ENCODE peak calls at places on chromosomes 12 and 14, in seven cellular contexts. One of them, this sample, is unnamed.

GRCh38 chr14:37992489-37992888 is 215.2 kb upstream of the SSTR1 start:
- DNase-seq in H1: no peak
- DNase-seq in neuronal stem cell: no peak
- DNase-seq in H9: no peak
- DNase-seq in trophoblast cell: no peak
- DNase-seq in IMR-90: no peak
- DNase-seq in mesendoderm: no peak
- DNase-seq in this sample: no peak

GRCh38 chr12:15856097-15856982 is 25.8 kb upstream of the STRAP start:
- DNase-seq in H1: no peak
- DNase-seq in neuronal stem cell: peak; percentile 56
- DNase-seq in H9: no peak
- DNase-seq in trophoblast cell: peak; percentile 88
- DNase-seq in IMR-90: peak; percentile 76
- DNase-seq in mesendoderm: peak; percentile 64
- DNase-seq in this sample: peak; percentile 78

GRCh38 chr12:122871851-122872785 is 23.8 kb downstream of the VPS37B start:
- DNase-seq in H1: peak; percentile 96
- DNase-seq in neuronal stem cell: no peak
- DNase-seq in H9: peak; percentile 100
- DNase-seq in trophoblast cell: peak; percentile 66
- DNase-seq in IMR-90: peak; percentile 88
- DNase-seq in mesendoderm: peak; percentile 98
- DNase-seq in this sample: peak; percentile 86

GRCh38 chr12:6372403-6373003 is 2.9 kb downstream of the SCNN1A start:
- DNase-seq in H1: no peak
- DNase-seq in neuronal stem cell: no peak
- DNase-seq in H9: no peak
- DNase-seq in trophoblast cell: peak; percentile 56
- DNase-seq in IMR-90: peak; percentile 69
- DNase-seq in mesendoderm: peak; percentile 50
- DNase-seq in this sample: peak; percentile 87

GRCh38 chr14:92978229-92979021 is 55.5 kb downstream of the CHGA start:
- DNase-seq in H1: no peak
- DNase-seq in neuronal stem cell: no peak
- DNase-seq in H9: no peak
- DNase-seq in trophoblast cell: peak; percentile 33
- DNase-seq in IMR-90: no peak
- DNase-seq in mesendoderm: no peak
- DNase-seq in this sample: no peak

GRCh38 chr12:5665615-5666014 is 233.7 kb downstream of the NTF3 start:
- DNase-seq in H1: no peak
- DNase-seq in neuronal stem cell: no peak
- DNase-seq in H9: no peak
- DNase-seq in trophoblast cell: no peak
- DNase-seq in IMR-90: peak; percentile 95
- DNase-seq in mesendoderm: no peak
- DNase-seq in this sample: peak; percentile 51

GRCh38 chr14:68965261-68965761 is 13.8 kb downstream of the ACTN1 start:
- DNase-seq in H1: no peak
- DNase-seq in neuronal stem cell: no peak
- DNase-seq in H9: no peak
- DNase-seq in trophoblast cell: no peak
- DNase-seq in IMR-90: no peak
- DNase-seq in mesendoderm: no peak
- DNase-seq in this sample: no peak

GRCh38 chr12:17992002-17992656 is 97.9 kb downstream of the RERGL start:
- DNase-seq in H1: no peak
- DNase-seq in neuronal stem cell: peak; percentile 37
- DNase-seq in H9: no peak
- DNase-seq in trophoblast cell: peak; percentile 71
- DNase-seq in IMR-90: peak; percentile 7
- DNase-seq in mesendoderm: peak; percentile 49
- DNase-seq in this sample: peak; percentile 30

GRCh38 chr14:77607741-77608302 is 8.6 kb downstream of the SPTLC2 start:
- DNase-seq in H1: no peak
- DNase-seq in neuronal stem cell: no peak
- DNase-seq in H9: peak; percentile 34
- DNase-seq in trophoblast cell: no peak
- DNase-seq in IMR-90: no peak
- DNase-seq in mesendoderm: peak; percentile 53
- DNase-seq in this sample: no peak

GRCh38 chr12:112900298-112901145 is 6.2 kb upstream of the OAS1 start:
- DNase-seq in H1: peak; percentile 17
- DNase-seq in neuronal stem cell: peak; percentile 4
- DNase-seq in H9: peak; percentile 74
- DNase-seq in trophoblast cell: peak; percentile 76
- DNase-seq in IMR-90: peak; percentile 27
- DNase-seq in mesendoderm: peak; percentile 86
- DNase-seq in this sample: peak; percentile 42

GRCh38 chr14:99792551-99793212 is 531 bp upstream of the EML1 start:
- DNase-seq in H1: no peak
- DNase-seq in neuronal stem cell: no peak
- DNase-seq in H9: no peak
- DNase-seq in trophoblast cell: peak; percentile 53
- DNase-seq in IMR-90: peak; percentile 20
- DNase-seq in mesendoderm: peak; percentile 33
- DNase-seq in this sample: peak; percentile 22

GRCh38 chr12:50659690-50660424 is 104.0 kb upstream of the ATF1 start:
- DNase-seq in H1: no peak
- DNase-seq in neuronal stem cell: no peak
- DNase-seq in H9: no peak
- DNase-seq in trophoblast cell: no peak
- DNase-seq in IMR-90: no peak
- DNase-seq in mesendoderm: no peak
- DNase-seq in this sample: no peak

GRCh38 chr14:95915326-95915725 is 38.7 kb downstream of the TUNAR start:
- DNase-seq in H1: peak; percentile 33
- DNase-seq in neuronal stem cell: no peak
- DNase-seq in H9: peak; percentile 79
- DNase-seq in trophoblast cell: no peak
- DNase-seq in IMR-90: no peak
- DNase-seq in mesendoderm: peak; percentile 92
- DNase-seq in this sample: no peak

GRCh38 chr14:77011226-77011762 is 17.2 kb downstream of the IRF2BPL start:
- DNase-seq in H1: no peak
- DNase-seq in neuronal stem cell: no peak
- DNase-seq in H9: no peak
- DNase-seq in trophoblast cell: no peak
- DNase-seq in IMR-90: no peak
- DNase-seq in mesendoderm: no peak
- DNase-seq in this sample: no peak

GRCh38 chr14:106875503-106875902 is 1349.1 kb downstream of the TMEM121 start:
- DNase-seq in H1: no peak
- DNase-seq in neuronal stem cell: no peak
- DNase-seq in H9: no peak
- DNase-seq in trophoblast cell: no peak
- DNase-seq in IMR-90: no peak
- DNase-seq in mesendoderm: no peak
- DNase-seq in this sample: no peak

GRCh38 chr12:94699796-94700195 is 49.4 kb upstream of the TMCC3 start:
- DNase-seq in H1: no peak
- DNase-seq in neuronal stem cell: no peak
- DNase-seq in H9: no peak
- DNase-seq in trophoblast cell: no peak
- DNase-seq in IMR-90: no peak
- DNase-seq in mesendoderm: no peak
- DNase-seq in this sample: no peak

GRCh38 chr12:81284137-81284536 is 206.3 kb downstream of the ACSS3 start:
- DNase-seq in H1: no peak
- DNase-seq in neuronal stem cell: no peak
- DNase-seq in H9: peak; percentile 44
- DNase-seq in trophoblast cell: peak; percentile 56
- DNase-seq in IMR-90: peak; percentile 4
- DNase-seq in mesendoderm: peak; percentile 76
- DNase-seq in this sample: peak; percentile 53

GRCh38 chr12:96227365-96228106 is 33.4 kb downstream of the ELK3 start:
- DNase-seq in H1: no peak
- DNase-seq in neuronal stem cell: no peak
- DNase-seq in H9: no peak
- DNase-seq in trophoblast cell: no peak
- DNase-seq in IMR-90: no peak
- DNase-seq in mesendoderm: no peak
- DNase-seq in this sample: no peak

GRCh38 chr12:96225003-96225855 is 31.1 kb downstream of the ELK3 start:
- DNase-seq in H1: no peak
- DNase-seq in neuronal stem cell: no peak
- DNase-seq in H9: no peak
- DNase-seq in trophoblast cell: no peak
- DNase-seq in IMR-90: no peak
- DNase-seq in mesendoderm: no peak
- DNase-seq in this sample: no peak

GRCh38 chr12:96226801-96227348 is 32.7 kb downstream of the ELK3 start:
- DNase-seq in H1: no peak
- DNase-seq in neuronal stem cell: no peak
- DNase-seq in H9: no peak
- DNase-seq in trophoblast cell: no peak
- DNase-seq in IMR-90: no peak
- DNase-seq in mesendoderm: no peak
- DNase-seq in this sample: no peak

GRCh38 chr12:96226401-96226800 is 32.2 kb downstream of the ELK3 start:
- DNase-seq in H1: no peak
- DNase-seq in neuronal stem cell: no peak
- DNase-seq in H9: no peak
- DNase-seq in trophoblast cell: no peak
- DNase-seq in IMR-90: no peak
- DNase-seq in mesendoderm: no peak
- DNase-seq in this sample: no peak

DNA sequence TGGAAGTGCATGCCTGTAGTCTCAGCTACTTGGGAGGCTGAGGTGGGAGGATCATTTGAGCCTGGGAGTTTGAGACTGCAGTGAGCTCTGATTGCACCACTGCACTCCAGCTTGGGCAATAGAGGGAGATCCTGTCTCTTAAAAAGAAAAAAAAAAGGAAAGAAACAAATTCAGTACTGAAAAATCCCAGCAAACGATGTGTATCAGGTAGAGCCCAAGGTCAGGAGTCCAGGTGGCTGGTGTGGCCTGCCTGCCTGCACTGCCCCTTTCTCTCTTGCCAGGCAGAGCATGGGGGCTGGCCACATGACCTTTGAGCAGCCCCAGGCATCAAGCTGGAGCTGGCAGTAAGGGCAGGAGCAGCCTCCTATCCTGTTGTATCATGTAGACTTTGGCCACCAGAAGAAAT is 31.8 kb downstream of the ELK3 start:
- DNase-seq in H1: no peak
- DNase-seq in neuronal stem cell: no peak
- DNase-seq in H9: no peak
- DNase-seq in trophoblast cell: peak; percentile 55
- DNase-seq in IMR-90: no peak
- DNase-seq in mesendoderm: no peak
- DNase-seq in this sample: no peak
- H2AK5ac ChIP-seq in H1: peak overlapping the region; percentile 60
- H2AK5ac ChIP-seq in neuronal stem cell: no peak overlapping the region
- H2AK5ac ChIP-seq in H9: no peak overlapping the region
- H2AK5ac ChIP-seq in trophoblast cell: no peak overlapping the region
- H2AK5ac ChIP-seq in IMR-90: no peak overlapping the region
- H2AK5ac ChIP-seq in mesendoderm: no peak overlapping the region
- H2AK5ac ChIP-seq in this sample: no peak overlapping the region

GRCh38 chr12:57487055-57487596 is 742 bp upstream of the MARS1 start:
- DNase-seq in H1: no peak
- DNase-seq in neuronal stem cell: no peak
- DNase-seq in H9: no peak
- DNase-seq in trophoblast cell: no peak
- DNase-seq in IMR-90: no peak
- DNase-seq in mesendoderm: no peak
- DNase-seq in this sample: no peak

GRCh38 chr12:57487597-57488396 is at the start of gene MARS1:
- DNase-seq in H1: peak; percentile 85
- DNase-seq in neuronal stem cell: peak; percentile 83
- DNase-seq in H9: peak; percentile 97
- DNase-seq in trophoblast cell: peak; percentile 98
- DNase-seq in IMR-90: peak; percentile 96
- DNase-seq in mesendoderm: peak; percentile 99
- DNase-seq in this sample: peak; percentile 96

GRCh38 chr12:57488397-57489156 is 709 bp downstream of the MARS1 start:
- DNase-seq in H1: no peak
- DNase-seq in neuronal stem cell: no peak
- DNase-seq in H9: no peak
- DNase-seq in trophoblast cell: no peak
- DNase-seq in IMR-90: peak; percentile 35
- DNase-seq in mesendoderm: peak; percentile 25
- DNase-seq in this sample: peak; percentile 35

GRCh38 chr12:57490126-57490525 is 2.3 kb downstream of the MARS1 start:
- DNase-seq in H1: no peak
- DNase-seq in neuronal stem cell: no peak
- DNase-seq in H9: no peak
- DNase-seq in trophoblast cell: no peak
- DNase-seq in IMR-90: no peak
- DNase-seq in mesendoderm: no peak
- DNase-seq in this sample: no peak

DNA sequence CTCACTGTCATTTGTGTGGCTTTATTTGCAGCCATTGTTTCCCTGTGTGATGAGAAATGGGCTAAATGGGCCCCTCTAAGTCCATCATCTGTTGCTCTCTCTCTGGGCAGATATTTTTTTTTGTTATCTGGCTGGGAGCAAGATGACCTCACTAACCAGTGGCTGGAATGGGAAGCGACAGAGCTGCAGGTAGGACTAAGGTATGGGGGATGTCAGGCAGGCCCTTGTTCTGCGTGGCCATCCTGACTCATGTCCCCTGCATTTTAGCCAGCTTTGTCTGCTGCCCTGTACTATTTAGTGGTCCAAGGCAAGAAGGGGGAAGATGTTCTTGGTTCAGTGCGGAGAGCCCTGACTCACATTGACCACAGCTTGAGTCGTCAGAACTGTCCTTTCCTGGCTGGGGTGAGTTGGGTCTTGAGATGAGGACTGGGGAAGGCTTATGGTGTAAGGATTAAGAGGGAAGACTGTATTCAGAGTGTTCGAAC is 1.3 kb downstream of the MARS1 start:
- DNase-seq in H1: no peak
- DNase-seq in neuronal stem cell: no peak
- DNase-seq in H9: no peak
- DNase-seq in trophoblast cell: no peak
- DNase-seq in IMR-90: peak; percentile 55
- DNase-seq in mesendoderm: peak; percentile 39
- DNase-seq in this sample: peak; percentile 35
- H2AK5ac ChIP-seq in H1: no peak overlapping the region
- H2AK5ac ChIP-seq in neuronal stem cell: no peak overlapping the region
- H2AK5ac ChIP-seq in H9: no peak overlapping the region
- H2AK5ac ChIP-seq in trophoblast cell: peak overlapping the region; percentile 12
- H2AK5ac ChIP-seq in IMR-90: peak overlapping the region; percentile 93
- H2AK5ac ChIP-seq in mesendoderm: no peak overlapping the region
- H2AK5ac ChIP-seq in this sample: no peak overlapping the region

DNA sequence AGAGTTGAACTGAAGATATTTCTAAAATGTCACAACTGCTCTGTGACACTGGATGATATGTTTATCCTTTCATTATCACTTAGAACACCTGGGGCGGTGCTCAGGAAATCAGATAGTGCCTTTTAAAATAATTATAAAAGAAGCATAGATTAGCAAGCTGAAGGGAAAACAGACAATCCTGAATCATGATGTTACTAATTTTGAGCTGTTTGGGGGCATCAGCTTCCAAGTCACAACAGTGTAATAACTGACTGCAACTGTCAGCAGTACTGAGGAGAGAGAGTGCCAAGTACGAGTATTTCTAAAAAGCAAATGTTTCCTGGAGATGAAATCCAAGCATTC is 380.2 kb downstream of the EGLN3 start:
- DNase-seq in H1: no peak
- DNase-seq in neuronal stem cell: no peak
- DNase-seq in H9: no peak
- DNase-seq in trophoblast cell: no peak
- DNase-seq in IMR-90: no peak
- DNase-seq in mesendoderm: no peak
- DNase-seq in this sample: no peak
- H2AK5ac ChIP-seq in H1: no peak overlapping the region
- H2AK5ac ChIP-seq in neuronal stem cell: no peak overlapping the region
- H2AK5ac ChIP-seq in H9: no peak overlapping the region
- H2AK5ac ChIP-seq in trophoblast cell: no peak overlapping the region
- H2AK5ac ChIP-seq in IMR-90: no peak overlapping the region
- H2AK5ac ChIP-seq in mesendoderm: no peak overlapping the region
- H2AK5ac ChIP-seq in this sample: no peak overlapping the region

GRCh38 chr14:40410708-40411107 is 978.5 kb upstream of the FBXO33 start:
- DNase-seq in H1: no peak
- DNase-seq in neuronal stem cell: no peak
- DNase-seq in H9: no peak
- DNase-seq in trophoblast cell: no peak
- DNase-seq in IMR-90: no peak
- DNase-seq in mesendoderm: no peak
- DNase-seq in this sample: no peak
- H2AK5ac ChIP-seq in H1: no peak overlapping the region
- H2AK5ac ChIP-seq in neuronal stem cell: no peak overlapping the region
- H2AK5ac ChIP-seq in H9: no peak overlapping the region
- H2AK5ac ChIP-seq in trophoblast cell: no peak overlapping the region
- H2AK5ac ChIP-seq in IMR-90: no peak overlapping the region
- H2AK5ac ChIP-seq in mesendoderm: no peak overlapping the region
- H2AK5ac ChIP-seq in this sample: no peak overlapping the region

This sample was measured in mesenchymal stem cell.